ENCODE peak calls at places on chromosomes 16 and 17, in four cellular contexts. C is BE2C, A is nephron progenitor cell, O is epithelial cell of esophagus. I is an unnamed sample.

GRCh38 chr17:44465897-44466296 is 37.3 kb downstream of the GPATCH8 start:
- DNase-seq in C (no peak), A (no peak), O (no peak), I (no peak)

GRCh38 chr17:64702815-64703214 is 40.7 kb upstream of the SMURF2 start:
- DNase-seq in C (no peak), A (no peak), O (no peak), I (no peak)

GRCh38 chr17:77501751-77502625 is 361.2 kb downstream of the SEC14L1 start:
- DNase-seq in C (no peak), A (no peak), O (no peak), I (no peak)

GRCh38 chr16:24146523-24146922 is 109.6 kb upstream of the CACNG3 start:
- DNase-seq in C (no peak), A (no peak), O (no peak), I (no peak)

GRCh38 chr17:4770632-4771031 is 1.1 kb upstream of the TM4SF5 start:
- DNase-seq in C (no peak), A (no peak), O (no peak), I (no peak)

GRCh38 chr16:62638964-62639861 is 603.0 kb upstream of the CDH8 start:
- DNase-seq in C (no peak), A (no peak), O (no peak), I (no peak)

GRCh38 chr17:31494259-31495048 is 103.0 kb downstream of the RAB11FIP4 start:
- DNase-seq in C (no peak), A (no peak), O (peak; percentile 86), I (peak; percentile 50)

GRCh38 chr17:31078290-31078689 is 16.5 kb upstream of the NF1 start:
- DNase-seq in C (no peak), A (no peak), O (peak; percentile 40), I (no peak)

GRCh38 chr17:19317359-19318095 is 45.0 kb downstream of the B9D1 start:
- DNase-seq in C (peak; percentile 74), A (peak; percentile 87), O (no peak), I (no peak)

GRCh38 chr17:11150946-11151345 is 90.1 kb upstream of the SHISA6 start:
- DNase-seq in C (no peak), A (no peak), O (no peak), I (no peak)

GRCh38 chr17:80948961-80949450 is 42.6 kb upstream of the CHMP6 start:
- DNase-seq in C (no peak), A (no peak), O (no peak), I (no peak)

GRCh38 chr16:78844682-78845081 is 745.2 kb downstream of the WWOX start:
- DNase-seq in C (no peak), A (peak; percentile 38), O (no peak), I (no peak)

GRCh38 chr16:70688266-70688742 is 2.5 kb upstream of the MTSS2 start:
- DNase-seq in C (peak; percentile 61), A (no peak), O (no peak), I (no peak)

GRCh38 chr17:76528528-76529223 is 8.8 kb downstream of the CYGB start:
- DNase-seq in C (peak; percentile 75), A (no peak), O (no peak), I (no peak)

GRCh38 chr17:72822358-72823023 is 270.0 kb downstream of the SLC39A11 start:
- DNase-seq in C (no peak), A (no peak), O (no peak), I (no peak)

GRCh38 chr17:1203111-1203966 is 23.6 kb upstream of the ABR start:
- DNase-seq in C (peak; percentile 69), A (peak; percentile 82), O (peak; percentile 63), I (peak; percentile 93)

GRCh38 chr16:49280022-49280741 is 1.5 kb downstream of the CBLN1 start:
- DNase-seq in C (no peak), A (peak; percentile 83), O (no peak), I (no peak)

GRCh38 chr16:50166511-50167500 is 13.7 kb downstream of the TENT4B start:
- DNase-seq in C (no peak), A (no peak), O (peak; percentile 45), I (no peak)

GRCh38 chr16:57000271-57001025 is 11.1 kb downstream of the NLRC5 start:
- DNase-seq in C (no peak), A (no peak), O (peak; percentile 85), I (peak; percentile 80)

GRCh38 chr16:78519896-78520295 is 420.4 kb downstream of the WWOX start:
- DNase-seq in C (no peak), A (no peak), O (no peak), I (no peak)

GRCh38 chr17:73953206-73954033 is 250.1 kb upstream of the RPL38 start:
- DNase-seq in C (no peak), A (no peak), O (no peak), I (no peak)

GRCh38 chr17:73954981-73955380 is 248.5 kb upstream of the RPL38 start:
- DNase-seq in C (no peak), A (no peak), O (no peak), I (no peak)

GRCh38 chr17:73950515-73950914 is 253.0 kb upstream of the RPL38 start:
- DNase-seq in C (no peak), A (no peak), O (no peak), I (no peak)

GRCh38 chr17:73952136-73952497 is 251.4 kb upstream of the RPL38 start:
- DNase-seq in C (peak; percentile 53), A (peak; percentile 63), O (no peak), I (no peak)

GRCh38 chr17:73952498-73953205 is 250.8 kb upstream of the RPL38 start:
- DNase-seq in C (peak; percentile 78), A (peak; percentile 84), O (no peak), I (peak; percentile 11)
- TF ChIP-seq CTCF in C (peak; percentile 64), A (peak; percentile 50), O (no peak), I (no peak)

GRCh38 chr16:81545470-81546175 is 101.0 kb downstream of the CMIP start:
- DNase-seq in C (no peak), A (no peak), O (peak; percentile 56), I (no peak)
- TF ChIP-seq CTCF in C (no peak), A (no peak), O (no peak), I (no peak)

DNA sequence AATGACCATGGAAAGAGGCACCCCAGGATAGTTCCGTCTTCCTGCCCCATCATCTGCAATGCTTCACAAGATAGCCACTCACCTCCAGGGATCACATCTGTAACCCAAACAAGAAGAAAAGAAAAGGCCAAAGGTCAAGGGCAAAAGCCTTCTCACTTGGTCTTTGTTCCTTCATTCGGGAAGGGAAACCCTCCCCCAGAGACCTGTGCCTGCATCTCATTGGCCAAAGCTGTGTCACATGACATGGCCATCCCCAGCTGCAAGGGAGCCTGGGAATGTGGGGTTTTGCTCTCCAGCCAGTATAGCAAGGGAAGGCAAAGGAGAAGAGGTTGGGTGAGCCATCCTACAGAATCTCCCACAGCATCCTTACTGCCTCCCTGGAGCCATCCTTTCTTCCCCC is 47.9 kb downstream of the NOL11 start:
- DNase-seq in C (no peak), A (no peak), O (no peak), I (no peak)
- TF ChIP-seq CTCF in C (no peak), A (no peak), O (no peak), I (no peak)

GRCh38 chr16:67842509-67843342 is 606 bp downstream of the THAP11 start:
- DNase-seq in C (peak; percentile 73), A (peak; percentile 65), O (peak; percentile 46), I (peak; percentile 38)
- TF ChIP-seq CTCF in C (peak; percentile 40), A (no peak), O (peak; percentile 31), I (peak; percentile 31)

GRCh38 chr17:15468142-15468541 is 721 bp upstream of the CDRT4 start:
- DNase-seq in C (no peak), A (no peak), O (no peak), I (no peak)
- TF ChIP-seq CTCF in C (no peak), A (no peak), O (no peak), I (no peak)

GRCh38 chr17:7133424-7133823 is 18.8 kb upstream of the ASGR2 start:
- DNase-seq in C (no peak), A (peak; percentile 35), O (no peak), I (no peak)
- TF ChIP-seq CTCF in C (peak; percentile 36), A (peak; percentile 10), O (no peak), I (no peak)

GRCh38 chr17:47847341-47848197 is 3.4 kb downstream of the SP6 start:
- DNase-seq in C (no peak), A (peak; percentile 58), O (peak; percentile 50), I (no peak)

GRCh38 chr17:47844230-47844629 is 3.2 kb upstream of the SCRN2 start:
- DNase-seq in C (no peak), A (no peak), O (no peak), I (no peak)

GRCh38 chr17:47846741-47847340 is 4.1 kb downstream of the SP6 start:
- DNase-seq in C (no peak), A (peak; percentile 66), O (peak; percentile 40), I (no peak)

GRCh38 chr17:47843391-47843730 is 2.3 kb upstream of the SCRN2 start:
- DNase-seq in C (no peak), A (no peak), O (no peak), I (no peak)

DNA sequence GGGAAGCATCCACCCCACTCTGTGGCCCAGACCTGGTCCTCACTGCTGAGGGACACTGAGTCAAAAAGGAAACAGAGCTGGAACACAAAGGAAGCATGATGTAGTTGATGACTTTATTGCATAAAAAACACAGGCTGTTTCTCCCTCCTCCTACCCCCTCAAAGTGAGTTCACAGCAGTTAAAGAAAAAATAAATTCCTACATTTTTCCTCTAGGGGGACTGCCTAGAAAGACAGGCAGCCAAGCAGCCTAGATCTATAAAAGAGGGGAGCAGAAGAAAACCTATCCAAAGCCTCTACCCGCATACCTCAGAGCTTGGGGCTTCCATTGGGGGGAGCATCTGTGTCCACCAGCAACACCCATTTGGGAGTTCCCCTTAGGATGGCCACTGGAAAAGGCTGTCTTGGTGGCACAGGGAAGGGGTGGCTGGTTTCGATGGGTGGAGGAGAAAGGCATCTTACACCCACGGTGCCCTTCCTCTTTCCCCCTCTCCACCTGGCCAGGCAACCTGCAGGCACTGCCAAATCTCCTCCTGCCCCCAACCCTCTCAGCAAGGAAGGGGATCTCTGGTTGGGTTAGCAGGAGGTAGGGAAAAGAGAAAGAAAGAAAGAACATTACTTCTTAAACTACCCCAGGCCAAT is 3.9 kb upstream of the SCRN2 start:
- DNase-seq in C (no peak), A (no peak), O (no peak), I (no peak)
- TF ChIP-seq CTCF in C (peak; percentile 43), A (peak; percentile 39), O (peak; percentile 37), I (peak; percentile 37)